ENCODE peak calls at places on chromosomes 1 and 21, in nine cellular contexts. X, Q, C, Z, T, N, U, G and H are unnamed samples. For H3K4me1, the result is how much of the 10 kb centered on the place peaks cover.

GRCh38 chr1:201705389-201705788 is 123.6 kb upstream of the IPO9 start:
- DNase-seq in X (no peak), Q (no peak), C (no peak), Z (no peak), T (no peak), N (no peak), U (no peak), G (no peak), H (no peak)

GRCh38 chr1:83756984-83757717 is 241.8 kb downstream of the TTLL7 start:
- DNase-seq in X (no peak), Q (no peak), C (no peak), Z (no peak), T (no peak), N (no peak), U (no peak), G (no peak), H (no peak)

GRCh38 chr21:25560151-25560783 is 47.0 kb downstream of the MRPL39 start:
- DNase-seq in X (no peak), Q (no peak), C (no peak), Z (no peak), T (no peak), N (peak), U (no peak), G (peak), H (no peak)

GRCh38 chr1:50985094-50985493 is 15.0 kb downstream of the CDKN2C start:
- DNase-seq in X (no peak), Q (no peak), C (no peak), Z (peak), T (no peak), N (no peak), U (no peak), G (no peak), H (no peak)

GRCh38 chr1:59105548-59106507 is 191.1 kb upstream of the FGGY start:
- DNase-seq in X (peak), Q (no peak), C (no peak), Z (no peak), T (no peak), N (no peak), U (no peak), G (no peak), H (no peak)

GRCh38 chr1:53896673-53897229 is 2.8 kb downstream of the DIO1 start:
- DNase-seq in X (no peak), Q (no peak), C (no peak), Z (no peak), T (no peak), N (no peak), U (no peak), G (no peak), H (no peak)

GRCh38 chr1:30185809-30186208 is 537.6 kb downstream of the MATN1 start:
- DNase-seq in X (no peak), Q (no peak), C (no peak), Z (no peak), T (no peak), N (no peak), U (no peak), G (no peak), H (no peak)

GRCh38 chr21:29423521-29423920 is 124.8 kb downstream of the BACH1 start:
- DNase-seq in X (no peak), Q (no peak), C (no peak), Z (no peak), T (no peak), N (no peak), U (no peak), G (no peak), H (no peak)

GRCh38 chr1:234977891-234978396 is 150.7 kb downstream of the TOMM20 start:
- DNase-seq in X (no peak), Q (no peak), C (no peak), Z (no peak), T (no peak), N (no peak), U (no peak), G (no peak), H (no peak)

GRCh38 chr1:162131405-162132321 is 62.2 kb downstream of the NOS1AP start:
- DNase-seq in X (no peak), Q (no peak), C (no peak), Z (no peak), T (no peak), N (no peak), U (no peak), G (peak), H (no peak)

GRCh38 chr1:168280577-168280976 is at the start of gene TBX19:
- DNase-seq in X (no peak), Q (no peak), C (no peak), Z (no peak), T (no peak), N (no peak), U (no peak), G (no peak), H (no peak)

GRCh38 chr1:63674238-63674864 is 81.1 kb downstream of the PGM1 start:
- DNase-seq in X (peak), Q (peak), C (peak), Z (peak), T (no peak), N (peak), U (peak), G (peak), H (no peak)

GRCh38 chr1:51321924-51322280 is 8.5 kb downstream of the TTC39A start:
- DNase-seq in X (no peak), Q (no peak), C (no peak), Z (no peak), T (no peak), N (no peak), U (no peak), G (no peak), H (no peak)

GRCh38 chr1:21939650-21940374 is 2.7 kb upstream of the HSPG2 start:
- DNase-seq in X (peak), Q (peak), C (no peak), Z (peak), T (no peak), N (peak), U (peak), G (peak), H (peak)

GRCh38 chr1:55867444-55867843 is 652.3 kb upstream of the USP24 start:
- DNase-seq in X (no peak), Q (no peak), C (no peak), Z (no peak), T (no peak), N (no peak), U (no peak), G (no peak), H (no peak)

GRCh38 chr1:90204036-90204594 is 209.2 kb downstream of the ZNF326 start:
- DNase-seq in X (no peak), Q (no peak), C (no peak), Z (no peak), T (no peak), N (no peak), U (no peak), G (no peak), H (no peak)

GRCh38 chr1:15188145-15188544 is 34.6 kb downstream of the TMEM51 start:
- DNase-seq in X (no peak), Q (peak), C (no peak), Z (no peak), T (no peak), N (no peak), U (no peak), G (peak), H (no peak)

GRCh38 chr1:43038232-43038929 is 79.7 kb upstream of the SLC2A1 start:
- DNase-seq in X (no peak), Q (no peak), C (no peak), Z (no peak), T (no peak), N (no peak), U (no peak), G (no peak), H (no peak)

GRCh38 chr1:30375156-30375555 is 348.2 kb downstream of the MATN1 start:
- DNase-seq in X (no peak), Q (no peak), C (no peak), Z (no peak), T (no peak), N (no peak), U (no peak), G (no peak), H (no peak)

GRCh38 chr1:234858722-234859121 is 248.7 kb upstream of the IRF2BP2 start:
- DNase-seq in X (no peak), Q (no peak), C (no peak), Z (no peak), T (no peak), N (no peak), U (no peak), G (no peak), H (no peak)

GRCh38 chr1:78045850-78046778 is at the start of gene GIPC2:
- DNase-seq in X (peak), Q (peak), C (peak), Z (no peak), T (no peak), N (peak), U (peak), G (peak), H (peak)

GRCh38 chr1:25695066-25695990 is 78.7 kb downstream of the MAN1C1 start:
- DNase-seq in X (peak), Q (peak), C (peak), Z (peak), T (no peak), N (peak), U (peak), G (peak), H (no peak)

GRCh38 chr1:50266509-50266908 is 156.7 kb downstream of the DMRTA2 start:
- DNase-seq in X (no peak), Q (no peak), C (no peak), Z (no peak), T (no peak), N (no peak), U (no peak), G (no peak), H (no peak)

GRCh38 chr1:180842052-180842451 is 70.6 kb upstream of the KIAA1614 start:
- DNase-seq in X (no peak), Q (no peak), C (peak), Z (peak), T (no peak), N (no peak), U (no peak), G (no peak), H (no peak)

GRCh38 chr1:116853680-116854191 is 56.0 kb upstream of the PTGFRN start:
- DNase-seq in X (no peak), Q (peak), C (peak), Z (peak), T (no peak), N (no peak), U (no peak), G (peak), H (no peak)

GRCh38 chr1:200739499-200740290 is 1.0 kb downstream of the CAMSAP2 start:
- DNase-seq in X (peak), Q (peak), C (peak), Z (no peak), T (no peak), N (peak), U (peak), G (no peak), H (peak)

GRCh38 chr1:1616838-1617237 is 1.5 kb downstream of the MIB2 start:
- DNase-seq in X (no peak), Q (no peak), C (no peak), Z (no peak), T (no peak), N (no peak), U (peak), G (no peak), H (no peak)

GRCh38 chr1:51442616-51443015 is 76.5 kb downstream of the EPS15 start:
- DNase-seq in X (no peak), Q (no peak), C (no peak), Z (no peak), T (no peak), N (no peak), U (no peak), G (no peak), H (no peak)

GRCh38 chr1:102640312-102640711 is 468.0 kb downstream of the COL11A1 start:
- DNase-seq in X (no peak), Q (no peak), C (no peak), Z (no peak), T (no peak), N (no peak), U (no peak), G (no peak), H (no peak)

GRCh38 chr1:115134850-115135484 is 45.7 kb upstream of the TSPAN2 start:
- DNase-seq in X (no peak), Q (no peak), C (no peak), Z (no peak), T (no peak), N (no peak), U (no peak), G (no peak), H (no peak)

GRCh38 chr1:224488806-224489584 is 54.4 kb upstream of the WDR26 start:
- DNase-seq in X (no peak), Q (no peak), C (peak), Z (no peak), T (no peak), N (no peak), U (no peak), G (no peak), H (no peak)

GRCh38 chr21:31555741-31556191 is 103.7 kb upstream of the SOD1 start:
- DNase-seq in X (no peak), Q (no peak), C (peak), Z (no peak), T (no peak), N (no peak), U (no peak), G (no peak), H (no peak)

GRCh38 chr1:248821641-248822040 is 4.1 kb downstream of the SH3BP5L start:
- DNase-seq in X (no peak), Q (no peak), C (no peak), Z (no peak), T (no peak), N (no peak), U (no peak), G (no peak), H (no peak)

GRCh38 chr1:169874229-169874628 is 19.5 kb downstream of the SCYL3 start:
- DNase-seq in X (no peak), Q (no peak), C (no peak), Z (no peak), T (no peak), N (no peak), U (no peak), G (no peak), H (no peak)

GRCh38 chr1:150609726-150610125 is 19.7 kb downstream of the ENSA start:
- DNase-seq in X (no peak), Q (no peak), C (peak), Z (no peak), T (no peak), N (no peak), U (no peak), G (no peak), H (no peak)
- H3K4me1 ChIP-seq in X (half or more), Q (under half), C (under half), Z (under half), T (under half), N (half or more), U (under half), G (under half), H (half or more)

GRCh38 chr1:39109653-39110052 is 83.5 kb downstream of the NDUFS5 start:
- DNase-seq in X (no peak), Q (no peak), C (no peak), Z (no peak), T (no peak), N (no peak), U (no peak), G (no peak), H (no peak)

GRCh38 chr1:39113109-39113743 is 87.1 kb downstream of the NDUFS5 start:
- DNase-seq in X (no peak), Q (no peak), C (no peak), Z (no peak), T (no peak), N (no peak), U (no peak), G (no peak), H (no peak)

GRCh38 chr1:39107891-39108290 is 81.7 kb downstream of the NDUFS5 start:
- DNase-seq in X (no peak), Q (no peak), C (no peak), Z (no peak), T (no peak), N (no peak), U (no peak), G (no peak), H (no peak)

GRCh38 chr1:39110882-39111281 is 84.7 kb downstream of the NDUFS5 start:
- DNase-seq in X (no peak), Q (no peak), C (no peak), Z (no peak), T (no peak), N (no peak), U (no peak), G (no peak), H (no peak)

DNA sequence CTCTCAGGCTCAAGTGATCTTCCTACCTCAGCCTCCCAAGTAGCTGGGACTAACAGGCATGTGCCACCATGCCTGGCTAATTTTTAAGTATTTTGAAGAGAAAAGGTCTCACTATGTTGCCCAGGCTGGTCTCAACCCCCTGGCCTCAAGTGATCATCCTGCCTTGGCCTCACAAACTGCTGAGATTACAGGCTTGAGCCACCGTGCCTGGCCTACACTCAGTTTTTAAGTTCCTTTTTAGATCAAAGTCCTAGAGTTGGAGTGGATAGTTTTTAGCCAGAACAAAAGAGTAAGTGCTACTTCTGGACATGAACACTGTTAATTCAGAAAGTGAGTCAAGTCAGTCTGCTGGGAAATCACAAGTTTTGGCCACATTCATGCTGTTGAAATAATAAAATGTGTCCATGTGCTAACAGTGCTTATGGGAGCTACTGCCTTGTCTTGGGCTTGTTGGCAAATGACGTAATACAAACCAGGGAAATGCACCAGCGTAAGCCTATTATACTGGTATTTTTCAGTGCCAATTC is 84.2 kb downstream of the NDUFS5 start:
- DNase-seq in X (no peak), Q (no peak), C (no peak), Z (no peak), T (no peak), N (no peak), U (no peak), G (no peak), H (peak)
- H3K4me1 ChIP-seq in X (half or more), Q (under half), C (half or more), Z (under half), T (under half), N (half or more), U (half or more), G (under half), H (half or more)

GRCh38 chr1:151992345-151993083 is 1.1 kb downstream of the S100A10 start:
- DNase-seq in X (peak), Q (peak), C (peak), Z (peak), T (peak), N (peak), U (peak), G (peak), H (peak)

GRCh38 chr1:151991663-151992344 is 1.9 kb downstream of the S100A10 start:
- DNase-seq in X (no peak), Q (no peak), C (no peak), Z (no peak), T (no peak), N (no peak), U (no peak), G (peak), H (no peak)

GRCh38 chr1:151990058-151990855 is 3.4 kb downstream of the S100A10 start:
- DNase-seq in X (no peak), Q (no peak), C (no peak), Z (no peak), T (no peak), N (no peak), U (no peak), G (peak), H (no peak)

GRCh38 chr1:151989131-151989868 is 4.4 kb downstream of the S100A10 start:
- DNase-seq in X (peak), Q (no peak), C (no peak), Z (no peak), T (no peak), N (peak), U (peak), G (peak), H (peak)

DNA sequence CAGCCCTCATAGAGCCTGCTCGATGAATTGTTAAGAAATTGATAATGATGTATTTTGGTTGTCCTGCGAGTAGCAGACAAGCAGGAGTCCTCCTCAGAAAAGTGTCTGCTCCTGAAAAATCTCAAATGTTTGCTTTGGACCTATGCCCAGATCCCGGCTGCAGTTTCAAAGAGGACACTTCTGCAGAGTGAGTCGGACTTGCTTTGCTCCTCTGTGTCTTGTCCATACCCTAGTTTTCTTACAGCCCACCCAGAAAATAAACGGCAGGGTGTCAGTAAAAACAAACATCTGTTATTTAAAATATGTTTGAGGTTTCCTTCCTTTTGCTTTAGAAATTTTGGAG is 2.8 kb downstream of the S100A10 start:
- DNase-seq in X (peak), Q (no peak), C (no peak), Z (peak), T (no peak), N (no peak), U (no peak), G (peak), H (no peak)
- H3K4me1 ChIP-seq in X (half or more), Q (under half), C (under half), Z (half or more), T (half or more), N (half or more), U (under half), G (under half), H (half or more)

GRCh38 chr1:111221276-111221632 is 6.3 kb upstream of the CHI3L2 start:
- DNase-seq in X (no peak), Q (no peak), C (no peak), Z (no peak), T (no peak), N (no peak), U (no peak), G (no peak), H (no peak)
- H3K4me1 ChIP-seq in X (under half), Q (under half), C (under half), Z (under half), T (under half), N (half or more), U (under half), G (under half), H (half or more)

GRCh38 chr1:8015036-8015808 is 10.9 kb downstream of the ERRFI1 start:
- DNase-seq in X (peak), Q (no peak), C (peak), Z (peak), T (no peak), N (no peak), U (no peak), G (peak), H (no peak)
- H3K4me1 ChIP-seq in X (under half), Q (under half), C (half or more), Z (under half), T (under half), N (half or more), U (half or more), G (under half), H (under half)

DNA sequence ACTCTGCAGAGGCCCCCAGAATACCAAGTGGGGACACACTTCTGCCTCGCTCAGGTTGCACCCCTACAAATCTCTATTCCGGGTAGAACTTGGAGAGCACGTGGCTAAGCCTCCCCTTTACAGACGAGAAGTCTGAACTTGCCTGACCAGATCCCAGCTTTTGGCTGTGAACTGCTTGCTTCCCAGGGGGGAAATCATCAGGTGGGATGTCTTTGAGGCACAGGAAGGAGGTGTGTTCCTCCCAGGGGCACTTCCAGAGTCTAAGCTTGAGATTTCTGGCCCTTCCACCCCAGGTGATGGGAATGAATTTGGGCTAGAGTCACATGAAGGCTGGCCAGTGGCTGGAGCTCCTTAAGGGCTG is 1.3 kb upstream of the S100A3 start:
- DNase-seq in X (no peak), Q (no peak), C (no peak), Z (no peak), T (no peak), N (no peak), U (no peak), G (no peak), H (no peak)
- H3K4me1 ChIP-seq in X (half or more), Q (under half), C (under half), Z (under half), T (half or more), N (half or more), U (under half), G (under half), H (half or more)